ENCODE peak calls at places on chromosomes 3 and 15, in seven cellular contexts. M is OCI-LY7, B is colonic mucosa, O is A549, V is transverse colon, C is thyroid gland, T is heart left ventricle. D is an unnamed sample.

GRCh38 chr3:3191675-3192480 is 12.4 kb upstream of the CRBN start:
- DNase-seq in M (no peak), B (no peak), O (no peak), V (no peak), C (no peak), T (no peak), D (no peak)

GRCh38 chr15:75198560-75199346 is 2.9 kb upstream of the C15orf39 start:
- DNase-seq in M (peak; percentile 96), B (no peak), O (no peak), V (peak; percentile 52), C (peak; percentile 48), T (no peak), D (peak; percentile 86)

GRCh38 chr3:128383316-128384235 is 83.1 kb downstream of the DNAJB8 start:
- DNase-seq in M (no peak), B (peak; percentile 93), O (peak; percentile 38), V (peak; percentile 81), C (peak; percentile 85), T (peak; percentile 85), D (peak; percentile 57)

GRCh38 chr3:150348500-150348899 is 59.6 kb upstream of the TSC22D2 start:
- DNase-seq in M (no peak), B (no peak), O (peak; percentile 81), V (peak; percentile 29), C (no peak), T (no peak), D (peak; percentile 64)

GRCh38 chr3:156816091-156816793 is 9.9 kb upstream of the LEKR1 start:
- DNase-seq in M (no peak), B (peak; percentile 43), O (no peak), V (peak; percentile 38), C (peak; percentile 38), T (peak; percentile 68), D (no peak)

GRCh38 chr3:139299261-139300132 is 44.3 kb upstream of the MRPS22 start:
- DNase-seq in M (no peak), B (no peak), O (peak; percentile 31), V (no peak), C (no peak), T (no peak), D (peak; percentile 18)

GRCh38 chr15:38563723-38564519 is 693 bp downstream of the RASGRP1 start:
- DNase-seq in M (peak; percentile 83), B (peak; percentile 79), O (peak; percentile 18), V (peak; percentile 79), C (peak; percentile 69), T (peak; percentile 86), D (peak; percentile 48)

GRCh38 chr3:175526609-175527280 is 667.6 kb downstream of the NAALADL2 start:
- DNase-seq in M (no peak), B (no peak), O (no peak), V (no peak), C (no peak), T (no peak), D (no peak)

GRCh38 chr3:150235799-150236198 is 172.3 kb upstream of the TSC22D2 start:
- DNase-seq in M (no peak), B (no peak), O (no peak), V (no peak), C (no peak), T (no peak), D (no peak)

GRCh38 chr3:100600181-100601042 is 9.0 kb upstream of the ADGRG7 start:
- DNase-seq in M (no peak), B (no peak), O (no peak), V (no peak), C (no peak), T (no peak), D (peak; percentile 63)

GRCh38 chr3:74789111-74789510 is 174.7 kb upstream of the CNTN3 start:
- DNase-seq in M (no peak), B (no peak), O (no peak), V (no peak), C (no peak), T (no peak), D (no peak)

GRCh38 chr15:36362508-36362907 is 216.9 kb upstream of the CDIN1 start:
- DNase-seq in M (no peak), B (no peak), O (no peak), V (no peak), C (no peak), T (no peak), D (no peak)

GRCh38 chr15:63372018-63372705 is 9.5 kb downstream of the CA12 start:
- DNase-seq in M (no peak), B (no peak), O (peak; percentile 95), V (no peak), C (peak; percentile 68), T (no peak), D (peak; percentile 81)

GRCh38 chr3:49165771-49166751 is at the start of gene CCDC71:
- DNase-seq in M (peak; percentile 88), B (peak; percentile 70), O (peak; percentile 62), V (peak; percentile 73), C (peak; percentile 65), T (peak; percentile 90), D (peak; percentile 72)

GRCh38 chr3:118564800-118565199 is 469.8 kb downstream of the IGSF11 start:
- DNase-seq in M (no peak), B (no peak), O (no peak), V (no peak), C (no peak), T (no peak), D (no peak)

DNA sequence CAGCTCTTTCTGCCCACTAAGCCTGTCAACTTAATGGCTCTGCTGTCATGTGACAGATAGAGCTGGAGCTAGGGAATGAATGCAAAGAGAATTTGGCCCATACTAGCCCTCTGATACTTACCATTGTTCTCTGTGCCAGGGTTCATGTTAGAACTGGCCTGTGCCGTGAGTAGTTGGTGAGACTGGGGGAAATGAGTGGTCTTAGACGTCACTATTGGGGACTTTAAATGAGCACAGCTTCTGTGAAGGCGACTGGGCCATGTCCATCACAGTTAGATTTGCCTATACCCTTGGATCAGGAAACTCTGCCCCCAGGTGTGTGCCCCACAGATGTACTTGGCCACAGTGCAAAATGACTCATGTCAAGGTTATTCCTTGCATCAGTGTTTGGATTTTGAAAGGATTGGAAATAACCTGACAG is 124.9 kb downstream of the PTPRG start:
- DNase-seq in M (no peak), B (no peak), O (no peak), V (no peak), C (peak; percentile 15), T (no peak), D (no peak)
- TF ChIP-seq CTCF in M (no peak), B (no peak), O (no peak), V (no peak), C (no peak), T (no peak), D (no peak)

GRCh38 chr15:67142142-67143092 is 77.0 kb downstream of the SMAD3 start:
- DNase-seq in M (no peak), B (no peak), O (no peak), V (no peak), C (no peak), T (no peak), D (no peak)

GRCh38 chr15:67138946-67139855 is 73.8 kb downstream of the SMAD3 start:
- DNase-seq in M (no peak), B (no peak), O (no peak), V (no peak), C (no peak), T (no peak), D (no peak)

GRCh38 chr15:67137319-67137718 is 71.9 kb downstream of the SMAD3 start:
- DNase-seq in M (no peak), B (no peak), O (no peak), V (no peak), C (no peak), T (no peak), D (no peak)

GRCh38 chr15:67137951-67138935 is 72.8 kb downstream of the SMAD3 start:
- DNase-seq in M (no peak), B (no peak), O (no peak), V (no peak), C (no peak), T (no peak), D (no peak)

DNA sequence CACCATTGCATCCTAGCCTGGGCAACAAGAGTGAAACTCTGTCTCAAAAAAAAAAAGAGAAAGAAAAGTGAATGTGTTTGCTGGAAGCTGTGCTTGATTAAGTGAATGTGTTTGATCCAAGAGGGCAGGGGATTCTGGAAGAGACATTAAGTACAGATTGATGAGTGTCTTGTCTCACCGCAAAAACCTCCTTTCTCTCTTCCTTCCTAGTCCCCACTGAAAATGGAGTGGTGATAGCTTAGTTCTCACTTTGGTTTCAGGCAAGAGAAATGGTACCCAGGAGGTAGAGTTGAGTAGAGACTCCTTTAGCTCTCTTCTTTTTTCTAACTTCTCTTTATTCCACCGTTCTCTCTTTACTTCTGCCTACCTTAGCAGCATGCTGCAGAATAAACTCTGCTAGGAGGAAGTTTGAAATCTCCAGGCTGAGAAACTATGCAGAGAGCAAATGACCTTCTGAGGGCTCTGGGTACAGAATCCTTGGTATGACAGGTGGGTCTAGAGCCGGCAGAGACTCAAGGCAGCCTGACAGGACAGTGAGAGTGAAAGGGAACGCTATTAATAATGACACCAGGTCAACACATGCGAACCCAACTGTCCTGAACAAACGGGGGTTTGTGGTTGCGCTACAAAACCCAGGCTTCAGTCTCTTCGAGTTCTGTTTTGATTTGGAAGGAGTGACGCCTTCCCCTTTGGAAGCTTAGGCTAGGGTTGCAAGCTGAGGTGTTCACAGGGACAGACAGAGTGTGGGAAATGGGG is 74.9 kb downstream of the SMAD3 start:
- DNase-seq in M (no peak), B (no peak), O (no peak), V (no peak), C (no peak), T (no peak), D (no peak)
- H3K4me1 ChIP-seq in M (peaks cover 41% of the 10 kb centered on the region), B (peaks cover 1% of the 10 kb centered on the region), O (peaks cover 100% of the 10 kb centered on the region), V (peaks cover 99% of the 10 kb centered on the region), C (peaks cover 98% of the 10 kb centered on the region), T (peaks cover 80% of the 10 kb centered on the region), D (peaks cover 40% of the 10 kb centered on the region)

DNA sequence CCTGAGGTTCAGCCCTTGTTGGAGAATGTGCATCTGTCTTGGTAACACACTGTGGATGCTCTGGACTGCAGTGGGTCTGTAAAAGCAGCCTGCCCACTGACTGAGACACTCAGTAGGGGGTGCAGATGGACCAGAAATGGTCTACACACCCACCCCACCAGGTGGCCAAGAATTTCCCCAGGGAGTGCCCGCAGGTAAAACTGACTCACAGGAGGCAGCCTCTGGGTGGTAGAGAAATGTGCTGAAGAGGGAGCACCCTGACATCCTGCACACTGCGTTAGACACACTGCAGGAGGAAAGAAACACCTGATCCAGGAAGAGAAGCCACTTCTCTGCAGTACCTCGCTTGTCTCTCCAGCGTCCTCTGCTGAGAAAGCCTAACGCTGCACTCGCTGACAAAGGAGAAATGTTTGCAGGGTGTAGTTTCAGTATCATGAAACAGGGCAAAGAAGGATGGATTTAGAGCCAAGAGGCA is 109.5 kb upstream of the ABHD17C start:
- DNase-seq in M (no peak), B (peak; percentile 22), O (no peak), V (peak; percentile 13), C (no peak), T (no peak), D (no peak)
- TF ChIP-seq CTCF in M (peak; percentile 25), B (peak; percentile 23), O (no peak), V (peak; percentile 27), C (no peak), T (no peak), D (no peak)

GRCh38 chr3:143822374-143822773 is 25.9 kb downstream of the SLC9A9 start:
- DNase-seq in M (no peak), B (no peak), O (no peak), V (no peak), C (no peak), T (no peak), D (no peak)

GRCh38 chr3:143820466-143821221 is 27.6 kb downstream of the SLC9A9 start:
- DNase-seq in M (no peak), B (no peak), O (no peak), V (no peak), C (no peak), T (no peak), D (peak; percentile 21)

GRCh38 chr3:143824675-143825074 is 23.6 kb downstream of the SLC9A9 start:
- DNase-seq in M (no peak), B (no peak), O (no peak), V (no peak), C (no peak), T (no peak), D (no peak)

GRCh38 chr3:143825513-143825912 is 22.8 kb downstream of the SLC9A9 start:
- DNase-seq in M (peak; percentile 5), B (no peak), O (no peak), V (no peak), C (no peak), T (no peak), D (no peak)

GRCh38 chr3:143821862-143822261 is 26.4 kb downstream of the SLC9A9 start:
- DNase-seq in M (no peak), B (no peak), O (no peak), V (no peak), C (no peak), T (no peak), D (no peak)
- H3K4me1 ChIP-seq in M (no peaks in the 10 kb centered on the region), B (no peaks in the 10 kb centered on the region), O (no peaks in the 10 kb centered on the region), V (peaks cover 20% of the 10 kb centered on the region), C (peaks cover 5% of the 10 kb centered on the region), T (peaks cover 4% of the 10 kb centered on the region), D (no peaks in the 10 kb centered on the region)